ENCODE peak calls at places on chromosomes 1 and 21, in seven cellular contexts. V, T, K, L, R, F and O are unnamed samples.
A peak's percentile ranks its signal among the peaks of the same experiment; 100 is the strongest.

GRCh38 chr1:66258404-66259105 is 275.4 kb upstream of the SGIP1 start:
- DNase-seq in V (no peak), T (no peak), K (no peak), L (no peak), R (no peak), F (no peak), O (no peak)

GRCh38 chr1:86687595-86687994 is 16.8 kb upstream of the SH3GLB1 start:
- DNase-seq in V (no peak), T (no peak), K (no peak), L (no peak), R (no peak), F (peak; percentile 49), O (no peak)

GRCh38 chr1:111289371-111289770 is 1.3 kb upstream of the CHIA start:
- DNase-seq in V (no peak), T (no peak), K (no peak), L (no peak), R (no peak), F (no peak), O (no peak)

GRCh38 chr1:23424171-23424959 is at the start of gene TCEA3:
- DNase-seq in V (peak; percentile 84), T (peak; percentile 82), K (peak; percentile 77), L (peak; percentile 46), R (no peak), F (no peak), O (peak; percentile 75)

GRCh38 chr1:47577310-47578025 is 139.6 kb downstream of the FOXD2 start:
- DNase-seq in V (no peak), T (no peak), K (no peak), L (no peak), R (no peak), F (no peak), O (no peak)

GRCh38 chr1:7893529-7894180 is 40.8 kb upstream of the UTS2 start:
- DNase-seq in V (no peak), T (no peak), K (no peak), L (no peak), R (peak; percentile 51), F (peak; percentile 86), O (no peak)

GRCh38 chr1:31625561-31626272 is 8.2 kb downstream of the HCRTR1 start:
- DNase-seq in V (peak; percentile 68), T (no peak), K (no peak), L (no peak), R (no peak), F (peak; percentile 54), O (no peak)

GRCh38 chr1:110067429-110067956 is 3.0 kb downstream of the ALX3 start:
- DNase-seq in V (no peak), T (no peak), K (no peak), L (no peak), R (no peak), F (no peak), O (no peak)

GRCh38 chr1:89736937-89737733 is 83.7 kb upstream of the LRRC8D start:
- DNase-seq in V (no peak), T (no peak), K (no peak), L (no peak), R (no peak), F (peak; percentile 30), O (no peak)

GRCh38 chr1:24888971-24889670 is 41.0 kb downstream of the RUNX3 start:
- DNase-seq in V (peak; percentile 21), T (peak; percentile 16), K (no peak), L (no peak), R (peak; percentile 19), F (peak; percentile 9), O (no peak)

GRCh38 chr1:30933874-30934252 is 25.3 kb upstream of the SDC3 start:
- DNase-seq in V (no peak), T (no peak), K (no peak), L (no peak), R (no peak), F (no peak), O (no peak)

GRCh38 chr1:218701131-218701530 is 356.0 kb downstream of the TGFB2 start:
- DNase-seq in V (no peak), T (no peak), K (no peak), L (no peak), R (no peak), F (no peak), O (no peak)

GRCh38 chr21:40732243-40732642 is 114.7 kb downstream of the DSCAM start:
- DNase-seq in V (no peak), T (no peak), K (no peak), L (no peak), R (peak; percentile 40), F (no peak), O (no peak)

GRCh38 chr1:180382326-180383115 is 119.9 kb downstream of the ACBD6 start:
- DNase-seq in V (no peak), T (no peak), K (no peak), L (no peak), R (no peak), F (peak; percentile 4), O (no peak)

GRCh38 chr1:34407140-34407539 is 230.4 kb downstream of the C1orf94 start:
- DNase-seq in V (no peak), T (no peak), K (no peak), L (peak; percentile 38), R (peak; percentile 17), F (no peak), O (no peak)

GRCh38 chr1:80143361-80143760 is 1136.8 kb upstream of the ADGRL4 start:
- DNase-seq in V (no peak), T (no peak), K (no peak), L (no peak), R (no peak), F (no peak), O (no peak)

GRCh38 chr21:39675595-39675994 is 62.9 kb downstream of the B3GALT5 start:
- DNase-seq in V (no peak), T (no peak), K (no peak), L (no peak), R (no peak), F (no peak), O (no peak)

GRCh38 chr1:148354284-148354869 is 128.7 kb downstream of the PPIAL4G start:
- DNase-seq in V (no peak), T (no peak), K (no peak), L (no peak), R (no peak), F (no peak), O (no peak)

GRCh38 chr1:78627321-78627720 is 7.1 kb downstream of the IFI44L start:
- DNase-seq in V (no peak), T (no peak), K (no peak), L (no peak), R (no peak), F (peak; percentile 37), O (no peak)

DNA sequence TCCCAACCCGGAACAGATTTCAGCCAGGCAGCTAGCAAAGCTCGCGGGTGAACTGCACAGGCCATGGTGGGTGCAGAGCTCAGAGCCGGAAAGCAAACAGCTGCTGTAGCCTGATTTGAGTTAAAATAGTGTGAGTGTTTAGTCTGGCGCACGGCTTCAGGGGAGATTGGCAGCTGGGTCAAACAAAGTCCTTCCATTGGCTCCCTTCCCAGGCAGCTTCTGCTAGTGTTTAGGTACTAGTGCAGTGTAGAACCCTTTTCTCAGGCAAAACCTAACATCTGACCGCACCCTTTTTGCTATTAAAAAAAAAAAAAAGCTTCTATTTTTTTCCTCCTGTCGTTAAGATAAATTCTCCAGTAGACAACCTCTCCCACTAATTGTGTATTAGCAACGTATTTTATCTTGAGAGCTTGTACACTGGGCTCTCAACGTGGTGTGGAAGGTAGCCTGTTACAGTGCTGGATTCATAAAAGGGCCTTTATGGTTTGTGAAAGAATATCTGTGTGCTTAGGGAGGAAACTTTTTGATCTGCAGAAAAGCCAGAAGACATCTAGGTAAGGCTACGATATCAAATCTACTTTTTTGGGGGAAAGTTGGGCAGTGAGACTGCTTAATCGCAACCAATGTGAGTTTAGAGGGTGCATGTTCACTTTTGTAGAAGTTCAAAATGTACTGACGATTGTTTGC is 689.5 kb downstream of the USP25 start:
- DNase-seq in V (peak; percentile 87), T (peak; percentile 93), K (peak; percentile 89), L (peak; percentile 78), R (no peak), F (peak; percentile 95), O (no peak)
- H3K4me3 ChIP-seq in V (peak overlapping the region; percentile 10), T (peak overlapping the region; percentile 50), K (no peak overlapping the region), L (no peak overlapping the region), R (no peak overlapping the region), F (peak overlapping the region; percentile 26), O (no peak overlapping the region)

GRCh38 chr1:185342672-185343259 is 25.7 kb upstream of the IVNS1ABP start:
- DNase-seq in V (no peak), T (no peak), K (no peak), L (no peak), R (no peak), F (no peak), O (no peak)
- H3K4me3 ChIP-seq in V (no peak overlapping the region), T (no peak overlapping the region), K (no peak overlapping the region), L (no peak overlapping the region), R (no peak overlapping the region), F (no peak overlapping the region), O (no peak overlapping the region)

GRCh38 chr21:29075706-29076447 is 2.4 kb upstream of the CCT8 start:
- DNase-seq in V (no peak), T (no peak), K (no peak), L (no peak), R (no peak), F (no peak), O (no peak)

GRCh38 chr21:29080454-29080930 is 7.0 kb upstream of the CCT8 start:
- DNase-seq in V (peak; percentile 71), T (no peak), K (no peak), L (no peak), R (no peak), F (no peak), O (no peak)

GRCh38 chr21:29078884-29079765 is 5.7 kb upstream of the CCT8 start:
- DNase-seq in V (peak; percentile 74), T (no peak), K (peak; percentile 46), L (peak; percentile 37), R (no peak), F (no peak), O (no peak)

GRCh38 chr21:29074783-29075182 is 1.3 kb upstream of the CCT8 start:
- DNase-seq in V (no peak), T (no peak), K (no peak), L (no peak), R (no peak), F (no peak), O (no peak)

GRCh38 chr21:29077651-29078090 is 4.2 kb upstream of the CCT8 start:
- DNase-seq in V (no peak), T (no peak), K (peak; percentile 33), L (no peak), R (no peak), F (peak; percentile 58), O (peak; percentile 31)
- H3K4me3 ChIP-seq in V (no peak overlapping the region), T (peak overlapping the region; percentile 57), K (peak overlapping the region; percentile 56), L (peak overlapping the region; percentile 64), R (peak overlapping the region; percentile 54), F (peak overlapping the region; percentile 0), O (peak overlapping the region; percentile 48)

DNA sequence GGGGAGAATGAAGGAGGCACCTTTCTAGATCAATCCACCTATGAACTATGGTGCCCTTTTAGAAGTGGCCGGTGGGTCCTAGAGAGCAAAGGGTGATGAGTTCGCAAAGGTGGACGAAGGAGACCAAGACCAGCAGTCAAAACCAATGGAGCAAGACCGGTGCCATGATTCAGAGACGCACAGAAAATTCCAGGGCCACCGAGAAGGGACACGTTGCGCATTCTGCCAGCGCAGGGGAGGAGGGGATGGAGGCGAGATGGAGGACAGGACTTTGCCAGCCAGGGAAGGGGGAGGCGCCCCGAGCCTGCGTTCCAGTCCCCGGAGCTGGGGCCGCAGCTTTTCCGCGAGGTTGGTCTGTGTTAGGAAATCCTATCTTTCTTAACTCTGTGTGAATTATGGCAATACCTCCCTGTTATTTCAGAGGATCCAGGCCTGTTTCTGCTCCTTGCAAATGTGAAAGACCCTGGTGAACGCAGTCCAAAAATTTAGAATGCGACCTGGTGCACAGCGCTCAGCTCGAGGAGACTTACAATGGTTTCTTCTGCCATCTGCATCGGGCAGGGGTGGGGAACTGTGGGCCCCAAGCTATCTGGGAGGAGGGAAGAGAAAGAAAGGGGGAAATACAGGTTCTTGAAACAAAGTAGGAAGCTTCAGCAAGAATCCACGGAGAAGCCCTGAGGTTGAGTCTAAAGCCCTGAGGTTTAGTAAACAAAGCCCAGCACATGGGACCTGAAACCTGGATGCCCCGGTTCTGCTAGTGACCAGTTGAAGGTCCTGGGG is 129.4 kb downstream of the MRPS6 start:
- DNase-seq in V (peak; percentile 72), T (peak; percentile 72), K (no peak), L (no peak), R (no peak), F (peak; percentile 25), O (no peak)
- H3K4me3 ChIP-seq in V (no peak overlapping the region), T (peak overlapping the region; percentile 47), K (no peak overlapping the region), L (no peak overlapping the region), R (peak overlapping the region; percentile 59), F (no peak overlapping the region), O (no peak overlapping the region)